ENCODE peak calls at places on chromosomes 3 and 15, in ten cellular contexts. D is stimulated activated CD8-positive, alpha-beta memory T cell treated with anti-CD3 and anti-CD28 coated beads, Interleukin-12 subunit alpha, Interleukin-12 subunit beta, amount 100 ng/mL, for 1 hour; V is right lobe of liver; L is DMS153; K is stimulated activated CD4-positive, alpha-beta T cell treated with anti-CD3 and anti-CD28 coated beads, Interleukin-2, amount 100 ng/mL, for 4 hours; H is heart right ventricle; Q is progenitor cell of endocrine pancreas; T is activated CD4-positive, alpha-beta memory T cell treated with anti-CD3 and anti-CD28 coated beads, Interleukin-2, amount 10 ng/mL, durations not matched to agents 7 days and 5 days; X is glutamatergic neuron; Y is adrenal gland. F is an unnamed sample.

GRCh38 chr3:195060531-195061385 is 210.2 kb downstream of the XXYLT1 start:
- DNase-seq in Y (no peak), Q (no peak), K (no peak), X (no peak), H (peak), L (no peak), T (no peak), V (peak), D (no peak), F (no peak)

GRCh38 chr3:25831578-25831977 is 41.7 kb downstream of the OXSM start:
- DNase-seq in K (no peak), Y (no peak), H (no peak), D (no peak), L (no peak), T (no peak), Q (no peak), V (no peak), X (no peak), F (no peak)

GRCh38 chr3:50639055-50639494 is 22.1 kb downstream of the MAPKAPK3 start:
- DNase-seq in Y (no peak), L (no peak), H (no peak), V (no peak), X (no peak), K (no peak), Q (no peak), D (no peak), T (no peak), F (no peak)

GRCh38 chr3:30319713-30320112 is 286.7 kb upstream of the TGFBR2 start:
- DNase-seq in L (no peak), V (no peak), K (peak), H (no peak), Y (peak), T (peak), D (peak), Q (no peak), X (no peak), F (no peak)

GRCh38 chr3:127761101-127761802 is 61.1 kb downstream of the MGLL start:
- DNase-seq in X (no peak), D (no peak), V (no peak), Q (no peak), K (no peak), H (no peak), L (no peak), T (no peak), Y (no peak), F (no peak)

GRCh38 chr3:188411750-188412149 is 257.8 kb downstream of the LPP start:
- DNase-seq in D (no peak), H (no peak), T (no peak), K (no peak), L (no peak), V (no peak), Q (no peak), Y (no peak), X (no peak), F (no peak)

GRCh38 chr3:128293930-128294329 is 140.6 kb downstream of the EEFSEC start:
- DNase-seq in H (no peak), D (no peak), V (no peak), K (no peak), X (no peak), L (no peak), Q (no peak), Y (no peak), T (peak), F (no peak)

GRCh38 chr3:183158552-183159006 is 4.0 kb downstream of the LAMP3 start:
- DNase-seq in L (no peak), V (no peak), Y (no peak), Q (no peak), D (no peak), T (no peak), H (no peak), X (no peak), K (peak), F (no peak)

GRCh38 chr15:53522878-53523455 is 236.5 kb downstream of the WDR72 start:
- DNase-seq in H (peak), Y (peak), K (no peak), V (no peak), L (peak), X (no peak), T (no peak), D (no peak), Q (no peak), F (no peak)

GRCh38 chr3:54670269-54671000 is 257.4 kb downstream of the LRTM1 start:
- DNase-seq in L (no peak), T (no peak), X (no peak), Q (no peak), H (no peak), D (no peak), K (no peak), V (no peak), Y (no peak), F (no peak)

GRCh38 chr3:130242850-130243569 is 102.5 kb upstream of the COL6A5 start:
- DNase-seq in D (no peak), K (no peak), X (no peak), V (no peak), H (no peak), T (no peak), Q (no peak), Y (no peak), L (peak), F (no peak)

GRCh38 chr3:43330981-43331380 is 44.6 kb downstream of the SNRK start:
- DNase-seq in D (no peak), V (no peak), L (no peak), Y (no peak), X (no peak), H (no peak), Q (no peak), K (no peak), T (no peak), F (no peak)

GRCh38 chr3:112327371-112327951 is 5.5 kb upstream of the CD200 start:
- DNase-seq in D (peak), V (no peak), H (no peak), T (peak), Y (no peak), L (peak), K (peak), Q (no peak), X (no peak), F (no peak)

GRCh38 chr3:120497813-120498212 is 47.0 kb upstream of the FSTL1 start:
- DNase-seq in L (no peak), H (no peak), D (no peak), Q (no peak), V (no peak), T (no peak), K (no peak), X (no peak), Y (no peak), F (no peak)

GRCh38 chr15:75454471-75455418 is 3.3 kb upstream of the SIN3A start:
- DNase-seq in Q (peak), K (peak), Y (peak), L (no peak), V (peak), D (peak), H (no peak), T (peak), X (peak), F (peak)

GRCh38 chr3:38084019-38084968 is 45.3 kb downstream of the DLEC1 start:
- DNase-seq in L (no peak), Y (peak), K (no peak), V (no peak), Q (no peak), H (no peak), T (peak), D (no peak), X (peak), F (no peak)

GRCh38 chr15:72166716-72167417 is 30.7 kb downstream of the GRAMD2A start:
- DNase-seq in Y (no peak), K (no peak), D (no peak), Q (no peak), T (no peak), V (no peak), L (no peak), H (no peak), X (no peak), F (no peak)

F was measured in esophagus squamous epithelium.